ENCODE peak calls at places on chromosomes 4 and X, in eight cellular contexts. V, X, F, S, B, U, A and P are unnamed samples.

GRCh38 chr4:74311696-74312313 is 3.5 kb downstream of the EPGN start:
- DNase-seq in X (no peak), S (peak), B (no peak), V (peak), A (no peak), U (peak), F (peak), P (no peak)

GRCh38 chr4:101954351-101954750 is 163.8 kb downstream of the BANK1 start:
- DNase-seq in S (peak), V (peak), U (no peak), B (no peak), A (no peak), X (no peak), F (no peak), P (no peak)

GRCh38 chr4:10666616-10667015 is 18.0 kb downstream of the CLNK start:
- DNase-seq in U (no peak), B (no peak), V (no peak), S (no peak), F (no peak), X (no peak), A (no peak), P (no peak)

GRCh38 chrX:54043696-54044125 is 562 bp downstream of the PHF8 start:
- DNase-seq in V (peak), B (no peak), F (peak), X (no peak), S (peak), A (no peak), U (peak), P (peak)

GRCh38 chr4:40856836-40857362 is 107.1 kb downstream of the NSUN7 start:
- DNase-seq in S (peak), A (peak), X (peak), F (peak), B (peak), U (peak), V (peak), P (peak)

GRCh38 chr4:1210241-1210841 is 38.0 kb upstream of the SPON2 start:
- DNase-seq in A (no peak), B (no peak), U (no peak), X (no peak), V (no peak), F (no peak), S (no peak), P (no peak)

GRCh38 chr4:16757080-16757521 is 141.3 kb downstream of the LDB2 start:
- DNase-seq in F (no peak), A (no peak), X (no peak), B (peak), V (peak), S (peak), U (no peak), P (no peak)

GRCh38 chrX:27815209-27815608 is 7.4 kb downstream of the MAGEB10 start:
- DNase-seq in X (no peak), A (no peak), F (no peak), B (peak), V (no peak), S (peak), U (peak), P (no peak)

GRCh38 chr4:16516796-16517413 is 290.6 kb upstream of the TAPT1 start:
- DNase-seq in V (peak), F (no peak), B (peak), X (no peak), S (peak), U (no peak), A (no peak), P (no peak)

GRCh38 chrX:1389181-1389992 is 2.5 kb downstream of the SLC25A6 start:
- DNase-seq in X (peak), V (no peak), U (no peak), F (no peak), A (no peak), S (no peak), B (no peak), P (no peak)

GRCh38 chrX:312621-313331 is 5.8 kb downstream of the GTPBP6 start:
- DNase-seq in X (no peak), S (no peak), U (no peak), F (no peak), A (no peak), V (no peak), B (no peak), P (no peak)

GRCh38 chrX:120753413-120754251 is 122.0 kb downstream of the CT47B1 start:
- DNase-seq in B (no peak), F (no peak), S (no peak), V (no peak), A (no peak), U (no peak), X (no peak), P (no peak)

GRCh38 chrX:9952313-9952712 is 14.8 kb upstream of the CLDN34 start:
- DNase-seq in B (no peak), X (no peak), V (no peak), S (no peak), U (no peak), A (no peak), F (no peak), P (no peak)